ENCODE peak calls at places on chromosome 22, in ten cellular contexts. One of them, this sample, is unnamed.

GRCh38 chr22:24506802-24507438 is 11.8 kb downstream of the UPB1 start:
- DNase-seq in T-helper 2 cell: no peak
- DNase-seq in A549: peak
- DNase-seq in NCI-H774: peak
- DNase-seq in GM23338: peak
- DNase-seq in SW 1271: no peak
- DNase-seq in C1 segment of cervical spinal cord: no peak
- DNase-seq in spleen: no peak
- DNase-seq in stimulated activated CD8-positive, alpha-beta memory T cell treated with anti-CD3 and anti-CD28 coated beads, Interleukin-7, amount 100 ng/mL, for 1 hour: no peak
- DNase-seq in NAMALWA: peak
- DNase-seq in this sample: peak

GRCh38 chr22:20499769-20500168 is 4.2 kb upstream of the KLHL22 start:
- DNase-seq in GM23338: no peak
- DNase-seq in T-helper 2 cell: no peak
- DNase-seq in NAMALWA: no peak
- DNase-seq in spleen: no peak
- DNase-seq in stimulated activated CD8-positive, alpha-beta memory T cell treated with anti-CD3 and anti-CD28 coated beads, Interleukin-7, amount 100 ng/mL, for 1 hour: no peak
- DNase-seq in A549: no peak
- DNase-seq in C1 segment of cervical spinal cord: no peak
- DNase-seq in SW 1271: no peak
- DNase-seq in NCI-H774: no peak
- DNase-seq in this sample: no peak

GRCh38 chr22:24304067-24304675 is 33.5 kb downstream of the SPECC1L start:
- DNase-seq in NAMALWA: no peak
- DNase-seq in NCI-H774: no peak
- DNase-seq in A549: no peak
- DNase-seq in SW 1271: no peak
- DNase-seq in GM23338: no peak
- DNase-seq in stimulated activated CD8-positive, alpha-beta memory T cell treated with anti-CD3 and anti-CD28 coated beads, Interleukin-7, amount 100 ng/mL, for 1 hour: no peak
- DNase-seq in spleen: no peak
- DNase-seq in T-helper 2 cell: no peak
- DNase-seq in C1 segment of cervical spinal cord: no peak
- DNase-seq in this sample: no peak

GRCh38 chr22:46846832-46847355 is 84.4 kb downstream of the TBC1D22A start:
- DNase-seq in GM23338: no peak
- DNase-seq in NCI-H774: no peak
- DNase-seq in spleen: no peak
- DNase-seq in C1 segment of cervical spinal cord: no peak
- DNase-seq in NAMALWA: no peak
- DNase-seq in T-helper 2 cell: no peak
- DNase-seq in A549: no peak
- DNase-seq in SW 1271: no peak
- DNase-seq in stimulated activated CD8-positive, alpha-beta memory T cell treated with anti-CD3 and anti-CD28 coated beads, Interleukin-7, amount 100 ng/mL, for 1 hour: no peak
- DNase-seq in this sample: no peak

GRCh38 chr22:31806751-31807150 is 52.9 kb downstream of the DEPDC5 start:
- DNase-seq in C1 segment of cervical spinal cord: no peak
- DNase-seq in SW 1271: no peak
- DNase-seq in NAMALWA: no peak
- DNase-seq in spleen: no peak
- DNase-seq in NCI-H774: no peak
- DNase-seq in T-helper 2 cell: no peak
- DNase-seq in A549: no peak
- DNase-seq in stimulated activated CD8-positive, alpha-beta memory T cell treated with anti-CD3 and anti-CD28 coated beads, Interleukin-7, amount 100 ng/mL, for 1 hour: no peak
- DNase-seq in GM23338: no peak
- DNase-seq in this sample: no peak

GRCh38 chr22:50581950-50582561 is 593 bp downstream of the CHKB start:
- DNase-seq in GM23338: no peak
- DNase-seq in SW 1271: no peak
- DNase-seq in A549: no peak
- DNase-seq in spleen: no peak
- DNase-seq in NAMALWA: peak
- DNase-seq in NCI-H774: no peak
- DNase-seq in C1 segment of cervical spinal cord: no peak
- DNase-seq in T-helper 2 cell: peak
- DNase-seq in stimulated activated CD8-positive, alpha-beta memory T cell treated with anti-CD3 and anti-CD28 coated beads, Interleukin-7, amount 100 ng/mL, for 1 hour: no peak
- DNase-seq in this sample: peak

GRCh38 chr22:48444320-48445112 is 1383.2 kb downstream of the BRD1 start:
- DNase-seq in spleen: peak
- DNase-seq in SW 1271: no peak
- DNase-seq in C1 segment of cervical spinal cord: no peak
- DNase-seq in stimulated activated CD8-positive, alpha-beta memory T cell treated with anti-CD3 and anti-CD28 coated beads, Interleukin-7, amount 100 ng/mL, for 1 hour: no peak
- DNase-seq in A549: no peak
- DNase-seq in NAMALWA: peak
- DNase-seq in T-helper 2 cell: no peak
- DNase-seq in GM23338: no peak
- DNase-seq in NCI-H774: no peak
- DNase-seq in this sample: no peak

GRCh38 chr22:39984006-39984405 is 10.7 kb upstream of the FAM83F start:
- DNase-seq in spleen: no peak
- DNase-seq in NAMALWA: no peak
- DNase-seq in GM23338: no peak
- DNase-seq in T-helper 2 cell: no peak
- DNase-seq in stimulated activated CD8-positive, alpha-beta memory T cell treated with anti-CD3 and anti-CD28 coated beads, Interleukin-7, amount 100 ng/mL, for 1 hour: no peak
- DNase-seq in A549: no peak
- DNase-seq in NCI-H774: no peak
- DNase-seq in C1 segment of cervical spinal cord: no peak
- DNase-seq in SW 1271: no peak
- DNase-seq in this sample: no peak

GRCh38 chr22:47367107-47367690 is 604.7 kb downstream of the TBC1D22A start:
- DNase-seq in NCI-H774: no peak
- DNase-seq in T-helper 2 cell: no peak
- DNase-seq in C1 segment of cervical spinal cord: no peak
- DNase-seq in GM23338: no peak
- DNase-seq in spleen: no peak
- DNase-seq in stimulated activated CD8-positive, alpha-beta memory T cell treated with anti-CD3 and anti-CD28 coated beads, Interleukin-7, amount 100 ng/mL, for 1 hour: no peak
- DNase-seq in NAMALWA: no peak
- DNase-seq in SW 1271: no peak
- DNase-seq in A549: no peak
- DNase-seq in this sample: no peak

GRCh38 chr22:43890901-43891331 is 897 bp downstream of the PNPLA5 start:
- DNase-seq in C1 segment of cervical spinal cord: no peak
- DNase-seq in GM23338: peak
- DNase-seq in NAMALWA: no peak
- DNase-seq in spleen: peak
- DNase-seq in A549: no peak
- DNase-seq in SW 1271: no peak
- DNase-seq in stimulated activated CD8-positive, alpha-beta memory T cell treated with anti-CD3 and anti-CD28 coated beads, Interleukin-7, amount 100 ng/mL, for 1 hour: no peak
- DNase-seq in T-helper 2 cell: no peak
- DNase-seq in NCI-H774: no peak
- DNase-seq in this sample: peak

GRCh38 chr22:29205598-29206371 is at the start of gene EMID1:
- DNase-seq in C1 segment of cervical spinal cord: no peak
- DNase-seq in NCI-H774: no peak
- DNase-seq in A549: no peak
- DNase-seq in T-helper 2 cell: no peak
- DNase-seq in GM23338: peak
- DNase-seq in spleen: peak
- DNase-seq in SW 1271: no peak
- DNase-seq in NAMALWA: no peak
- DNase-seq in stimulated activated CD8-positive, alpha-beta memory T cell treated with anti-CD3 and anti-CD28 coated beads, Interleukin-7, amount 100 ng/mL, for 1 hour: no peak
- DNase-seq in this sample: peak

GRCh38 chr22:26143801-26144325 is 25.4 kb upstream of the SEZ6L start:
- DNase-seq in C1 segment of cervical spinal cord: no peak
- DNase-seq in stimulated activated CD8-positive, alpha-beta memory T cell treated with anti-CD3 and anti-CD28 coated beads, Interleukin-7, amount 100 ng/mL, for 1 hour: no peak
- DNase-seq in T-helper 2 cell: no peak
- DNase-seq in A549: no peak
- DNase-seq in NCI-H774: no peak
- DNase-seq in spleen: no peak
- DNase-seq in SW 1271: no peak
- DNase-seq in GM23338: no peak
- DNase-seq in NAMALWA: no peak
- DNase-seq in this sample: no peak

GRCh38 chr22:26975381-26975780 is 318.0 kb downstream of the MIAT start:
- DNase-seq in C1 segment of cervical spinal cord: no peak
- DNase-seq in A549: no peak
- DNase-seq in SW 1271: no peak
- DNase-seq in NAMALWA: no peak
- DNase-seq in spleen: no peak
- DNase-seq in stimulated activated CD8-positive, alpha-beta memory T cell treated with anti-CD3 and anti-CD28 coated beads, Interleukin-7, amount 100 ng/mL, for 1 hour: no peak
- DNase-seq in NCI-H774: no peak
- DNase-seq in T-helper 2 cell: no peak
- DNase-seq in GM23338: no peak
- DNase-seq in this sample: no peak

This sample was measured in NCI-H146.